ENCODE peak calls at places on chromosomes 11 and 22, in seven cellular contexts. C, E, M, I, W, A and J are unnamed samples.

GRCh38 chr11:29629281-29629680 is 387.5 kb downstream of the KCNA4 start:
- DNase-seq in M (no peak), C (no peak), I (no peak), A (no peak), W (no peak), E (no peak), J (no peak)

GRCh38 chr11:11984563-11984962 is 23.9 kb downstream of the DKK3 start:
- DNase-seq in M (no peak), E (no peak), C (no peak), W (no peak), I (no peak), A (no peak), J (no peak)

GRCh38 chr11:28144808-28145207 is 36.6 kb downstream of the METTL15 start:
- DNase-seq in A (no peak), I (no peak), C (no peak), W (no peak), E (no peak), M (no peak), J (no peak)

GRCh38 chr11:96215094-96215782 is 127.8 kb downstream of the MAML2 start:
- DNase-seq in E (no peak), W (no peak), A (peak), I (peak), C (no peak), M (no peak), J (no peak)

GRCh38 chr11:2944953-2945756 is 15.9 kb upstream of the PHLDA2 start:
- DNase-seq in W (peak), A (no peak), I (no peak), M (no peak), C (no peak), E (peak), J (no peak)

GRCh38 chr11:123057604-123058305 is 4.2 kb downstream of the HSPA8 start:
- DNase-seq in I (no peak), M (no peak), W (no peak), C (no peak), A (no peak), E (no peak), J (no peak)

GRCh38 chr11:31414338-31414737 is 44.7 kb downstream of the DNAJC24 start:
- DNase-seq in A (no peak), W (no peak), C (no peak), I (no peak), M (no peak), E (no peak), J (no peak)

GRCh38 chr11:67355794-67356550 is 2.6 kb upstream of the POLD4 start:
- DNase-seq in I (no peak), W (no peak), M (no peak), E (no peak), C (no peak), A (peak), J (no peak)

GRCh38 chr11:124983674-124984511 is 29.9 kb downstream of the CCDC15 start:
- DNase-seq in E (no peak), W (no peak), A (no peak), C (no peak), I (no peak), M (no peak), J (no peak)

GRCh38 chr11:68298659-68299516 is 13.5 kb upstream of the LRP5 start:
- DNase-seq in I (no peak), A (no peak), C (no peak), M (peak), W (no peak), E (no peak), J (no peak)

DNA sequence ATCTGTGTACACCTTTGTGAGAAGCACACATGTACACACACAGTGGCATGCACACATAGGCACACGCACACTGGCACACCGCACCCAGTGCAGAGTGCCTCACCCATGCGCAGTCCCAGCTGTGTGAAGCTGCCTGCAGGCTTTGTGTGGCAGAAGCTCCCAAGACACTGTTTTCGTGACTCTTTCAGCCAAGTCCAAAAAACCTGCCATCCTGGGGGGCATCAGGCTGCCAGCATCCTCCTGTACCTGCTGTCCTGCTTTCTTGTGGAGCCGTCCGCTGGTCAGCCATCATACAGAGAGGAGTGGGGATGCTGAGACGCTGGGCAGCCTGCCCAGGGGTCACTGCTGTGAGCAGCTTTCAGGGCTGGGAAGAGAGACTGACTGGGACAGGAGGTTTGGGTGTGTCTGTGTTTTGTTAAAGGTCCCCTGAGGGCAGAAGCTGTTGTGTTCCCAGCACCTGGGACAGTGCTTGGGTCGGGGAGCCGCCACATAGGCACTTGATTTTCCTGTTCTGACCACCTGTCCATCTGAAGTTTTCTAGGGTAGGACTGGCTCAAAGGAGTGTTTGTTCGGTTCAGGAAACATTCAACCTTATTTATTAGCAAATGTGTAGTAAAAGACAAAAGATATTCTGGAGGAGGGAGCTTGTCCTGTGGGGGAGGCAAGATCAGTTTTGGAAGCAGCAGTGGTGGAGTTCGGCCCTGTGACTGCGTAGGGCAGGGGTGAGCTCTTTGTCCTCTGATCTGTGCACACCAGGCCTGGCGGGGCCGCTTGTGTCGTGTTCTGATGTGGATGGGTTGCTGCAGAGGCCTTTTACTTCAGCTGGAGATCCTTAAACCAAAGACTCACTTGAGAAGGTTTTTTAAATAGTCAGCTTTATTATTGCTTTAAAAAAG is 29.7 kb downstream of the AP2A2 start:
- DNase-seq in E (no peak), W (no peak), I (no peak), C (no peak), A (no peak), M (no peak), J (no peak)
- TF ChIP-seq SP1 in E (no peak), W (no peak), I (no peak), C (no peak), A (no peak), M (no peak), J (no peak)

GRCh38 chr11:61701298-61701993 is 21.3 kb downstream of the DAGLA start:
- DNase-seq in W (peak), M (peak), A (peak), C (peak), E (peak), I (no peak), J (peak)

GRCh38 chr11:61698173-61698965 is 18.2 kb downstream of the DAGLA start:
- DNase-seq in I (no peak), M (no peak), C (no peak), E (no peak), W (no peak), A (no peak), J (no peak)

GRCh38 chr11:61699737-61700160 is 19.6 kb downstream of the DAGLA start:
- DNase-seq in C (no peak), M (no peak), I (no peak), E (no peak), A (no peak), W (no peak), J (no peak)

GRCh38 chr11:61700720-61701119 is 20.5 kb downstream of the DAGLA start:
- DNase-seq in C (no peak), W (no peak), M (no peak), I (no peak), A (no peak), E (no peak), J (no peak)

GRCh38 chr11:61700221-61700620 is 20.0 kb downstream of the DAGLA start:
- DNase-seq in I (no peak), W (no peak), M (peak), E (no peak), A (peak), C (peak), J (no peak)
- TF ChIP-seq SP1 in I (no peak), W (no peak), M (no peak), E (no peak), A (no peak), C (peak), J (no peak)

GRCh38 chr11:1123970-1124369 is 33.8 kb upstream of the MUC5AC start:
- DNase-seq in E (no peak), M (no peak), W (no peak), C (no peak), I (no peak), A (no peak), J (no peak)

GRCh38 chr11:1120532-1121342 is 37.0 kb upstream of the MUC5AC start:
- DNase-seq in M (no peak), A (no peak), E (peak), W (no peak), I (no peak), C (no peak), J (no peak)

GRCh38 chr11:1119282-1120146 is 38.2 kb upstream of the MUC5AC start:
- DNase-seq in M (no peak), W (no peak), C (no peak), A (no peak), E (peak), I (no peak), J (no peak)

GRCh38 chr11:1122356-1123002 is 35.3 kb upstream of the MUC5AC start:
- DNase-seq in E (peak), M (no peak), W (no peak), A (no peak), I (no peak), C (no peak), J (no peak)

GRCh38 chr11:1121343-1122331 is 36.1 kb upstream of the MUC5AC start:
- DNase-seq in I (no peak), E (no peak), C (no peak), M (no peak), A (no peak), W (no peak), J (no peak)
- TF ChIP-seq SP1 in I (no peak), E (no peak), C (no peak), M (no peak), A (no peak), W (no peak), J (no peak)

DNA sequence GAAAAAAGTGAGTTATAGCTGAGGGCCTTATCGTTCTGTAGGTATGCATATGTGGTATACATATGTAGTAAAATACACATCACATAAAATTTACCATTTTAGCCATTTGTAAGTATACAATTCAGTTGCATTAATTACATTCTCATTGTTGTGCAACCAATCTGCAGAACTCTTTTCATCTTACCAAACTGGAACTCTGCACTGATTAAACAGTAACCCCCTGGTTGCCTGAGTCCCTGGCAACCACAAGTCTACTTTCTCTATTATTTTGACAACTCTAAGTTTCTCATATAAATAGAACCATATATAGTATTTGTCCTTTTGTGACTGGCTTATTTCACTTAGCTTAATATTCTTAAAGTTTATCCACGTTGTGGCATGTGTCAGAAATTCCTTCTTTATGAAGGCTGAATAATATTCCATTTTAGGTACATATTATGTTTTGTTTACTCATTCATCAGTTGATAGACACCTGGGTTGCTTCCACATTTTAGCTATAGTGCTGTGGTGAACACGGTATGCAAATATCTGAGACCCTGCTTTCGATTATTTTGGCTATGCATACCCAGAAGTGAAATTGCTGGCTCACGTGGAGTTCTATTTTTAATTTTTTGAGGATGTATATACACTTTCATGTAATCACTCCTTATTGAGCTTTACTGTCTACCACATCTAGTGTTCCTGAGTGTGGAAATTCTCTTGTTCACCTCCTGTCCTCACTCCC is 1.6 kb upstream of the DDX10 start:
- DNase-seq in I (peak), A (no peak), M (no peak), C (no peak), W (no peak), E (no peak), J (no peak)
- TF ChIP-seq SP1 in I (no peak), A (no peak), M (no peak), C (no peak), W (no peak), E (no peak), J (no peak)

DNA sequence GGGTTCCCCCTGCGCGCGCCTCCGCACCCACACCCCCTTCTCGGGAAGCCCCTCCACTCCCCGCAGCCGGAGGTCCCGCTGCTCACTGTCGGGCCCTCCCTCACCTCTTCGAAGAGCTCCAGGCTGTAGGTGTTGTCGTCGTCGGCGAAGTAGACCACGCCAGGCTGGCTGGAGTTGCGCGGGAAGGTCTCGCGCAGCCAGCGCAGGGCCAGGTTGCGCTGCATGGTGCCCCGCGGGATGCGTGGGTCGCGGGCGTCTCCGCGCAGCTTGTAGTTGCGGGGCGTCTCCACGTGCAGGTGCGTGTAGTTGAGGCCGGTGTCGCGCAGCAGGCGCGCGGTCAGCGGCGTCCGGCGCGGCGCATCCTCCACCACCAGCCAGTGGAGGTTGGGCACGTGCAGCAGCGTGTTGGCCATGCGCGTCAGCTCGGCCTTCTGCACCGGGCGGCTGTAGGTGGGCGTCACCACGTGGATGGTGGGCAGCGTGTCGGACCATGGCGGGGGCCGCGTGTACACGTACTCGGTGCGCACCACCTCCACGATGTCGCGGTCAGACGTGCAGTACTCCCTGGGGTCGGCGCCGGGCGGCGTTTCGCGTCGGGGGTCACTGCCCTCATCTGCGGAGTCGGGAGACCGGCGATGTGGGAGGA is 28.3 kb downstream of the B3GAT1 start:
- DNase-seq in A (no peak), I (no peak), C (no peak), M (no peak), W (no peak), E (no peak), J (no peak)
- TF ChIP-seq SP1 in A (no peak), I (no peak), C (no peak), M (no peak), W (no peak), E (no peak), J (no peak)

GRCh38 chr11:15123849-15124248 is 9.1 kb downstream of the INSC start:
- DNase-seq in A (no peak), I (no peak), W (no peak), C (peak), E (no peak), M (no peak), J (no peak)
- TF ChIP-seq SP1 in A (no peak), I (no peak), W (no peak), C (no peak), E (no peak), M (no peak), J (no peak)

GRCh38 chr11:65492387-65492636 is 6.5 kb upstream of the MALAT1 start:
- DNase-seq in W (no peak), M (no peak), A (no peak), C (no peak), E (no peak), I (no peak), J (no peak)

GRCh38 chr11:65491614-65492386 is 7.0 kb upstream of the MALAT1 start:
- DNase-seq in M (no peak), A (no peak), E (peak), C (peak), W (peak), I (no peak), J (no peak)

GRCh38 chr11:65489706-65490310 is 9.0 kb upstream of the MALAT1 start:
- DNase-seq in W (no peak), M (peak), I (no peak), C (no peak), A (no peak), E (no peak), J (no peak)

GRCh38 chr11:65492637-65493366 is 6.0 kb upstream of the MALAT1 start:
- DNase-seq in C (no peak), A (peak), E (peak), I (peak), W (no peak), M (no peak), J (no peak)

GRCh38 chr11:65491163-65491465 is 7.7 kb upstream of the MALAT1 start:
- DNase-seq in E (peak), M (no peak), A (no peak), C (no peak), W (no peak), I (no peak), J (no peak)
- TF ChIP-seq SP1 in E (no peak), M (no peak), A (no peak), C (no peak), W (no peak), I (no peak), J (no peak)

GRCh38 chr22:27874756-27875155 is 44.3 kb downstream of the PITPNB start:
- DNase-seq in C (no peak), W (no peak), I (no peak), E (no peak), A (no peak), M (no peak), J (no peak)

GRCh38 chr22:27875951-27876350 is 43.1 kb downstream of the PITPNB start:
- DNase-seq in E (no peak), A (no peak), M (no peak), C (no peak), W (no peak), I (no peak), J (no peak)

GRCh38 chr22:27874185-27874584 is 44.9 kb downstream of the PITPNB start:
- DNase-seq in W (no peak), I (no peak), E (no peak), M (no peak), C (no peak), A (no peak), J (no peak)

GRCh38 chr22:27877501-27877900 is 41.6 kb downstream of the PITPNB start:
- DNase-seq in M (no peak), A (no peak), W (no peak), E (no peak), I (peak), C (no peak), J (no peak)

DNA sequence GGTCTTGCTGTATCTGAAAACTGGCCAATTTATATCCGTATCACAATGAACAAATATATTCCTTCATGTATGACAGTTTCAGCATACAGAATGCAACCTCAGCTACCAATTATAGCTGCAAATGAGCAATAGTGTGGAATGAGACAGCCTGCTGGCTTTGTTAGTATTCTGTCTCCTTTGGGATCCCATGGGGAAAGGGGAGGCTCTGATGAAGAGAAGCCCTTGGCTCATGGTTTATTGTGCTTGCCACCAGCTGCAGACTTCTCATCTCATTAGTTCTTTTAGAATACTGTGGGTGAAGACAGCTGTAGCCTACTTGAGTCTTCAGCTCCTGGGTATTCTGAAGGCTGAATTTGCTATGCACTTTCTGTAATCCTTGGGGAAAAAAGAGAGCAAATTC is 42.4 kb downstream of the PITPNB start:
- DNase-seq in A (no peak), I (no peak), M (no peak), C (no peak), W (no peak), E (no peak), J (no peak)
- TF ChIP-seq SP1 in A (no peak), I (no peak), M (no peak), C (no peak), W (no peak), E (no peak), J (no peak)

GRCh38 chr11:128573674-128574073 is 13.7 kb downstream of the ETS1 start:
- DNase-seq in I (no peak), E (no peak), C (no peak), M (no peak), W (no peak), A (no peak), J (no peak)

GRCh38 chr11:128575174-128575955 is 12.0 kb downstream of the ETS1 start:
- DNase-seq in E (no peak), W (no peak), M (no peak), I (no peak), C (no peak), A (no peak), J (no peak)

GRCh38 chr11:128572965-128573364 is 14.4 kb downstream of the ETS1 start:
- DNase-seq in W (no peak), A (no peak), C (no peak), E (no peak), I (no peak), M (no peak), J (no peak)

GRCh38 chr11:128575956-128576340 is 11.4 kb downstream of the ETS1 start:
- DNase-seq in C (no peak), I (no peak), W (no peak), M (no peak), E (no peak), A (no peak), J (no peak)

DNA sequence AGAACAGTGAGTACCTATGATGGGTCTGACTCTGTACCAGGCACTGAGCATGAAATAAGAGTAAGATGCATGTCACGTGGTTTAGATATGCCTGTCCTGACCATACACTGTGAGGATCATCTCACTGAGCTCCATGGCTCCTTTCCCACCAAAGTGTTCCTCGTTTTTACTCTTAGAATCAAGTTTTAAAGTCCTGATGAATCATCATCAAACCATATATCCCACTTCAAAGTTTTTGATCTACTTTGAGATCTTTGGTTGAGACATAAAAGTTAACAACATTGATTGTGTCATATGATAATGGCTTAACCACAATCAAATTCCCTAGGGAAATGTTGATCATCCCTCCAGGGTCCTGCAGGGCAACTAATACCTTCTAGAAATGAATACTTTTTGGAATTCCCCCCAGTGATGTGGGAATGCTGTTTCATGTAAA is 12.8 kb downstream of the ETS1 start:
- DNase-seq in W (no peak), I (no peak), C (no peak), A (no peak), M (no peak), E (no peak), J (no peak)
- TF ChIP-seq SP1 in W (no peak), I (no peak), C (no peak), A (no peak), M (no peak), E (no peak), J (no peak)